ENCODE peak calls at places on chromosomes 13 and 19, in four cellular contexts. J is nephron progenitor cell, R is progenitor cell of endocrine pancreas, N is heart right ventricle. A is an unnamed sample.

GRCh38 chr13:44918323-44919102 is 70.8 kb downstream of the NUFIP1 start:
- DNase-seq in J (peak), R (peak), N (peak), A (peak)

GRCh38 chr19:46499692-46500091 is 4.0 kb upstream of the PNMA8B start:
- DNase-seq in J (no peak), R (no peak), N (no peak), A (no peak)

GRCh38 chr19:32241957-32242710 is 103.3 kb upstream of the ZNF507 start:
- DNase-seq in J (no peak), R (no peak), N (no peak), A (no peak)

GRCh38 chr13:85853901-85854663 is 54.9 kb upstream of the SLITRK6 start:
- DNase-seq in J (no peak), R (no peak), N (no peak), A (no peak)

GRCh38 chr19:49441210-49441959 is at the start of gene SLC17A7:
- DNase-seq in J (peak), R (no peak), N (peak), A (no peak)

GRCh38 chr19:56639217-56639616 is 3.7 kb upstream of the SMIM17 start:
- DNase-seq in J (peak), R (no peak), N (no peak), A (no peak)

GRCh38 chr13:107992542-107992941 is 222.8 kb downstream of the LIG4 start:
- DNase-seq in J (no peak), R (no peak), N (no peak), A (no peak)

GRCh38 chr13:40983725-40984669 is 35.1 kb downstream of the ELF1 start:
- DNase-seq in J (no peak), R (no peak), N (no peak), A (no peak)

GRCh38 chr13:65971541-65971940 is 1258.6 kb downstream of the PCDH9 start:
- DNase-seq in J (no peak), R (no peak), N (no peak), A (no peak)

GRCh38 chr13:31129419-31129818 is 32.3 kb downstream of the HSPH1 start:
- DNase-seq in J (no peak), R (no peak), N (no peak), A (no peak)

GRCh38 chr13:31138515-31138914 is 23.2 kb downstream of the HSPH1 start:
- DNase-seq in J (no peak), R (no peak), N (no peak), A (no peak)

GRCh38 chr13:31131470-31131961 is 30.2 kb downstream of the HSPH1 start:
- DNase-seq in J (no peak), R (no peak), N (no peak), A (no peak)

DNA sequence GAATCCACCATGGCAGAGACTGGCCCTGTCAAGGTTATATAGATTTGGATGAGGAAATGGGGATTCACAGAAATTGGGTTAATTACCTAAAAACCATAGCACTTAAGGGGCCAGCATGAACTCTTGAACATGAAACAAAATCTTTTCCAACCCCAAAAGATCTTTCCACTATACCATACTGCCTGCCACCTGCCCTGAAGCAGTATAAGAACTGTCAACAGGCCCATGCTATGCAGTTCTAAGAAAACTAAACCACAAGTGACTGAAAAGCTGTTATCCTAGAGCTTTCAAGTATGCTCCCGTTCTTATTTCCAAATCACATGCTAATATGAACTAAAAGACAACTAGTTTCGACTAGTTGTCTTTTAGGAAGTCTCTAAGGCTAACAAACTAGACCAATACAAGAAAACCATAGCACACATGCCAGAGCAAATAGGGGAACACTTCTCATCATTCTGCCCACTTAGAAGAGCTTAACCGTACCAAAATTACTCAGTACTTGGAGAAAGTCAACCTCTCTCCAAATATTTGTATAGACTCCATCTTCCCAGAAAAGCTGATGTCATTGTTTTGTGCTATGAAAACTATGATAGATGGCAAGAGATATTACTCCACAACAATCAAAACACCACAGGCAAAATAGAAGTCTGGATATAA is 27.5 kb downstream of the HSPH1 start:
- DNase-seq in J (no peak), R (no peak), N (no peak), A (no peak)
- TF ChIP-seq CTCF in J (no peak), R (no peak), N (no peak), A (no peak)

DNA sequence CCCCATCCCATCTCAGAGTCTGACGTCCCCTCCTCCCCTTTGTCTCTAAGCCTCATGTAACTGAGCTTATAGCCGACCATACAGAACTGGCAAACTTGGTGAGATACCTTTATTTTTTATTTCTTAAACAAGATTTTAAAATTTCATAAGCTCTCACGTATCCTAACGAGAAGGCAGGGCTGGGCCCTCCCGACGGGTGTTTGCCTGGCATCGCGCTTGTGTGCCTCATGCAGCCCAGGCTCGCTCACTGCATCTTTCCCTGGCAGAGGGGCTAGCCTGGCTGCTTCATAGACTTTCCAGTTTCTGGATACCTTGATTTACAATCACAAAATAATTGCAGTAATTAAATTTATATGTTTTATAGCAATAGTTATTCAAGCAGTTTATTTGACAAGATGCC is 69.0 kb downstream of the GGACT start:
- DNase-seq in J (no peak), R (no peak), N (no peak), A (no peak)
- TF ChIP-seq CTCF in J (no peak), R (no peak), N (no peak), A (no peak)

GRCh38 chr13:100088282-100088647 is 628 bp upstream of the PCCA start:
- DNase-seq in J (peak), R (peak), N (no peak), A (no peak)

GRCh38 chr13:100090861-100091260 is 2.0 kb downstream of the PCCA start:
- DNase-seq in J (no peak), R (no peak), N (no peak), A (no peak)

GRCh38 chr13:100089633-100090032 is 740 bp downstream of the PCCA start:
- DNase-seq in J (no peak), R (no peak), N (no peak), A (no peak)

DNA sequence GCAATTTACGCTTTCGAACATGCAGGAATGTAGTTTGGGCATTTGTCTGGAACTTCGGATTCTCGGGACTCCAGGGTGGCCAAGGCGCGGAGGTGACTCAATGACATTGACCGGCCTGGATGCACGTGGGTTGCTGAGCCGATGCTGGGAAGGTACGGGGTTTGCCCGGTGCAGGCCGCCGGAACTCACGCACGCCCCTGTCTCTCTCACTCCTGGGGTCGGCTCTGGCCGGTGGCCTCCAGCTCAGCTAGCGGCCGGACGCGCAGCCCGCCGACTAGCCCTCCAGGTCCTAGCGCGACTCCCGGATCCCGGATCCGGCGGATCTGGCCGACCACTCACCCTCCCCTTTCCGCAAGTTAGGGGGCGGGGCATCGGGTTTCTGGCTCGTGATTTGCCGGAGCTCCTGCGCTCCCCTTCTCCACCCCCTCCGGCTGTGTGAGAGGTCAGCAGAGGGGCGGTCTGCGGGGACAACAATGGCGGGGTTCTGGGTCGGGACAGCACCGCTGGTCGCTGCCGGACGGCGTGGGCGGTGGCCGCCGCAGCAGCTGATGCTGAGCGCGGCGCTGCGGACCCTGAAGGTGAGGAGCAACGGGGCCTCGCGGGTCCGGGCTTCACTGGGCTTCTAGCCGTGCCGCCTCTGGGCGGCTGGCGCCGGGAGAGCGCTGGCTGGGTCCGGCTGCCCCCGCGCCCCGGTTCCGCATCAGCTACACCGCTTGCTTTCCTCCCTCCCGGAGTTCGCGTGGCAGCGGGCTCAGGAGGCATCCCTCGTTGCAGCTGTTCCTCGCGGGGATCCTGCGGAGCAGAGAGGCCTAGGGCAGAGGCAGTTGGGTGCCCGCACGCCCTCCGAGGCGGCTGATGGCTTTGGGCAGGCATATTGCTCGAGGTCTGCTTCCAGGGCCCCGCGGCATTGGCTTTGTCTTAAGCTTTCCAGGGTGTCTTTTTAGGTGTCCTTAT is at the start of gene PCCA:
- DNase-seq in J (peak), R (peak), N (peak), A (peak)
- TF ChIP-seq CTCF in J (no peak), R (no peak), N (no peak), A (no peak)

GRCh38 chr13:46010148-46010547 is 42.4 kb downstream of the ZC3H13 start:
- DNase-seq in J (no peak), R (no peak), N (no peak), A (no peak)
- TF ChIP-seq CTCF in J (peak), R (peak), N (no peak), A (peak)

GRCh38 chr19:41702208-41702651 is 6.2 kb upstream of the CEACAM5 start:
- DNase-seq in J (no peak), R (no peak), N (no peak), A (no peak)
- TF ChIP-seq CTCF in J (no peak), R (no peak), N (no peak), A (no peak)

DNA sequence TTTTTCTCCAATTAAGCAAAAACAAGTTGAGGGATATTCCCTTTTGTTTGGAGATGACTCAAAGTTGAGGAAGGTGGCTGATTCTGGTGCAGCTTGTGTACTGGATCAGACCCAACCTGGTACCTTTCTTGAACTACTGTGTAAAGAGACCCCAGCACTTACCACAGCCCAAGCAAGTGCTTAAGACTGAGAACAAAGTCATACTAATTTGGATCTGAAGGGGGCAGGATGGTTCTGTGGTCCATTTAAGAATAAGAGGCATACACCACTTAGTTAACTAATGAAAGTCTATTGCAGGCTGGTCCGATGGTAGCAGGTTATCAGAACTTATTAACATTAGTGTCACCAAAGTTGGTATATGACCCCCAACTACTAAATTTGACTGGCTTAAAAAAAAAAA is 6.3 kb downstream of the THSD1 start:
- DNase-seq in J (no peak), R (no peak), N (no peak), A (no peak)
- TF ChIP-seq CTCF in J (no peak), R (no peak), N (no peak), A (no peak)

GRCh38 chr19:18202759-18203407 is 959 bp downstream of the RAB3A start:
- DNase-seq in J (peak), R (no peak), N (peak), A (no peak)
- TF ChIP-seq CTCF in J (no peak), R (peak), N (no peak), A (peak)

DNA sequence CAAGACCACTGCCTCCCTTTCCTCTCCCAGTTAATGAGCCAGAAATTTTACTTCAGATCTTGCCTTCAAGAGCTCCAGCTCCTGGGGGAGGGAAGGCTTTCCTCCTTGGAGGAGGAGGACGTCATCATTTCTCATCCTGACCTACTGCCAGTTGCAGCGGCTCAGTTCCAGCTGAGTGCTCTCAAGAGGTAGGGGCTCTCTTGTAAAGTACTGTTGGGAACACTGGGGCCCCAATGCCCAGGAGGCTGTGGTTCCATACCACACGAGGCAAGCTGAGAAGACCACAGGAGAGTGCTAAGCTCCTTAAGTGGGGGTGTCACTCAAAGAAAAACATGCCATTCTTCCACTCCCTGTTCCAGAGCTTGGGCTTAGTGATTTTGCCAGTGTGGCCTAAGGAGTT is 36.2 kb downstream of the METTL21C start:
- DNase-seq in J (no peak), R (no peak), N (no peak), A (no peak)
- TF ChIP-seq CTCF in J (no peak), R (no peak), N (no peak), A (no peak)

GRCh38 chr19:18867751-18868150 is 28.2 kb downstream of the CERS1 start:
- DNase-seq in J (no peak), R (no peak), N (no peak), A (no peak)

GRCh38 chr19:18867199-18867598 is 28.8 kb downstream of the CERS1 start:
- DNase-seq in J (no peak), R (no peak), N (no peak), A (no peak)

GRCh38 chr19:18865973-18866799 is 29.8 kb downstream of the CERS1 start:
- DNase-seq in J (peak), R (peak), N (peak), A (peak)

GRCh38 chr19:18865106-18865972 is 30.6 kb downstream of the CERS1 start:
- DNase-seq in J (no peak), R (no peak), N (no peak), A (no peak)

GRCh38 chr19:18866800-18867123 is 29.2 kb downstream of the CERS1 start:
- DNase-seq in J (no peak), R (no peak), N (no peak), A (no peak)
- TF ChIP-seq CTCF in J (peak), R (no peak), N (no peak), A (peak)

A was measured in neural crest cell.